ENCODE peak calls at places on chromosome 2, in four cellular contexts. One of them, this sample, is unnamed.

GRCh38 chr2:229901819-229902218 is 20.0 kb downstream of the TRIP12 start:
- DNase-seq in T1000: no peak
- DNase-seq in left colon: no peak
- DNase-seq in CD4-positive, alpha-beta T cell: no peak
- DNase-seq in this sample: peak; percentile 77

GRCh38 chr2:205868054-205868453 is 185.8 kb downstream of the NRP2 start:
- DNase-seq in T1000: no peak
- DNase-seq in left colon: no peak
- DNase-seq in CD4-positive, alpha-beta T cell: no peak
- DNase-seq in this sample: no peak

GRCh38 chr2:218865999-218866398 is 6.4 kb downstream of the WNT6 start:
- DNase-seq in T1000: no peak
- DNase-seq in left colon: no peak
- DNase-seq in CD4-positive, alpha-beta T cell: no peak
- DNase-seq in this sample: no peak

GRCh38 chr2:7523557-7524210 is 606.5 kb downstream of the RNF144A start:
- DNase-seq in T1000: no peak
- DNase-seq in left colon: no peak
- DNase-seq in CD4-positive, alpha-beta T cell: no peak
- DNase-seq in this sample: peak; percentile 82

GRCh38 chr2:217901826-217902225 is 101.0 kb downstream of the TNS1 start:
- DNase-seq in T1000: no peak
- DNase-seq in left colon: no peak
- DNase-seq in CD4-positive, alpha-beta T cell: no peak
- DNase-seq in this sample: peak; percentile 92

GRCh38 chr2:159201321-159202063 is 85.0 kb downstream of the WDSUB1 start:
- DNase-seq in T1000: no peak
- DNase-seq in left colon: no peak
- DNase-seq in CD4-positive, alpha-beta T cell: no peak
- DNase-seq in this sample: peak; percentile 24

GRCh38 chr2:16293871-16294270 is 353.5 kb downstream of the MYCN start:
- DNase-seq in T1000: no peak
- DNase-seq in left colon: no peak
- DNase-seq in CD4-positive, alpha-beta T cell: no peak
- DNase-seq in this sample: no peak

GRCh38 chr2:172847188-172847587 is 111.5 kb downstream of the RAPGEF4 start:
- DNase-seq in T1000: no peak
- DNase-seq in left colon: no peak
- DNase-seq in CD4-positive, alpha-beta T cell: no peak
- DNase-seq in this sample: no peak

GRCh38 chr2:27638709-27639108 is 9.9 kb downstream of the GPN1 start:
- DNase-seq in T1000: no peak
- DNase-seq in left colon: no peak
- DNase-seq in CD4-positive, alpha-beta T cell: no peak
- DNase-seq in this sample: peak; percentile 93

GRCh38 chr2:43129254-43129653 is 97.2 kb downstream of the ZFP36L2 start:
- DNase-seq in T1000: no peak
- DNase-seq in left colon: no peak
- DNase-seq in CD4-positive, alpha-beta T cell: no peak
- DNase-seq in this sample: no peak

GRCh38 chr2:98623657-98624056 is 15.3 kb downstream of the UNC50 start:
- DNase-seq in T1000: no peak
- DNase-seq in left colon: no peak
- DNase-seq in CD4-positive, alpha-beta T cell: no peak
- DNase-seq in this sample: peak; percentile 23

GRCh38 chr2:3377279-3377611 is 373 bp downstream of the EIPR1 start:
- DNase-seq in T1000: no peak
- DNase-seq in left colon: no peak
- DNase-seq in CD4-positive, alpha-beta T cell: no peak
- DNase-seq in this sample: peak; percentile 72

GRCh38 chr2:62197609-62198236 is 1.8 kb downstream of the B3GNT2 start:
- DNase-seq in T1000: no peak
- DNase-seq in left colon: peak; percentile 67
- DNase-seq in CD4-positive, alpha-beta T cell: no peak
- DNase-seq in this sample: peak; percentile 55

GRCh38 chr2:6429210-6429986 is 436.3 kb downstream of the CMPK2 start:
- DNase-seq in T1000: no peak
- DNase-seq in left colon: no peak
- DNase-seq in CD4-positive, alpha-beta T cell: no peak
- DNase-seq in this sample: no peak

GRCh38 chr2:201194097-201194496 is 11.2 kb downstream of the CASP10 start:
- DNase-seq in T1000: no peak
- DNase-seq in left colon: no peak
- DNase-seq in CD4-positive, alpha-beta T cell: no peak
- DNase-seq in this sample: no peak

GRCh38 chr2:181563101-181563692 is 93.7 kb downstream of the CERKL start:
- DNase-seq in T1000: no peak
- DNase-seq in left colon: no peak
- DNase-seq in CD4-positive, alpha-beta T cell: no peak
- DNase-seq in this sample: peak; percentile 35

GRCh38 chr2:222941510-222942032 is 80.7 kb downstream of the ACSL3 start:
- DNase-seq in T1000: no peak
- DNase-seq in left colon: no peak
- DNase-seq in CD4-positive, alpha-beta T cell: no peak
- DNase-seq in this sample: peak; percentile 52

GRCh38 chr2:1162768-1163584 is 212.3 kb downstream of the SNTG2 start:
- DNase-seq in T1000: no peak
- DNase-seq in left colon: no peak
- DNase-seq in CD4-positive, alpha-beta T cell: peak; percentile 30
- DNase-seq in this sample: no peak

This sample was measured in GM23248.